ENCODE peak calls at places on chromosomes 7 and 10, in five cellular contexts. A is lung, U is dorsolateral prefrontal cortex, W is fibroblast of villous mesenchyme, H is neural crest cell. Q is an unnamed sample.

GRCh38 chr7:134613623-134614347 is 32.9 kb upstream of the BPGM start:
- DNase-seq in A (no peak), U (no peak), W (peak), H (no peak), Q (no peak)

GRCh38 chr7:80941206-80941758 is 22.4 kb upstream of the SEMA3C start:
- DNase-seq in A (no peak), U (no peak), W (peak), H (no peak), Q (no peak)

GRCh38 chr7:59986-60675 is 132.2 kb upstream of the FAM20C start:
- DNase-seq in A (no peak), U (peak), W (no peak), H (no peak), Q (no peak)

GRCh38 chr10:124298891-124299290 is 119.8 kb downstream of the OAT start:
- DNase-seq in A (no peak), U (no peak), W (no peak), H (no peak), Q (no peak)

GRCh38 chr7:49769285-49769857 is 4.1 kb upstream of the VWC2 start:
- DNase-seq in A (no peak), U (no peak), W (no peak), H (no peak), Q (no peak)

GRCh38 chr7:72444023-72444776 is 32.1 kb upstream of the CALN1 start:
- DNase-seq in A (no peak), U (no peak), W (no peak), H (no peak), Q (no peak)

GRCh38 chr10:125002044-125002422 is 60.1 kb downstream of the ZRANB1 start:
- DNase-seq in A (no peak), U (no peak), W (no peak), H (no peak), Q (no peak)

GRCh38 chr10:80203835-80204148 is 1.5 kb downstream of the ANXA11 start:
- DNase-seq in A (no peak), U (no peak), W (no peak), H (no peak), Q (no peak)

GRCh38 chr10:15609291-15609690 is 110.4 kb downstream of the ITGA8 start:
- DNase-seq in A (no peak), U (no peak), W (no peak), H (no peak), Q (no peak)

GRCh38 chr10:28533571-28534304 is 820 bp downstream of the WAC start:
- DNase-seq in A (peak), U (peak), W (peak), H (peak), Q (peak)

GRCh38 chr7:46129831-46130230 is 208.8 kb upstream of the IGFBP3 start:
- DNase-seq in A (no peak), U (no peak), W (peak), H (no peak), Q (no peak)

GRCh38 chr10:33781666-33782395 is 447.4 kb upstream of the NRP1 start:
- DNase-seq in A (no peak), U (no peak), W (no peak), H (no peak), Q (no peak)

GRCh38 chr10:73874267-73875138 is at the start of gene CAMK2G:
- DNase-seq in A (peak), U (peak), W (peak), H (peak), Q (peak)

GRCh38 chr7:90180649-90181048 is 26.4 kb downstream of the STEAP1 start:
- DNase-seq in A (no peak), U (no peak), W (no peak), H (no peak), Q (no peak)

GRCh38 chr10:62081322-62081945 is 179.9 kb downstream of the ARID5B start:
- DNase-seq in A (no peak), U (no peak), W (peak), H (no peak), Q (no peak)

GRCh38 chr7:112063974-112064373 is 142.2 kb downstream of the DOCK4 start:
- DNase-seq in A (no peak), U (no peak), W (no peak), H (no peak), Q (no peak)

GRCh38 chr7:4472739-4473138 is 209.4 kb upstream of the FOXK1 start:
- DNase-seq in A (no peak), U (no peak), W (no peak), H (peak), Q (no peak)

GRCh38 chr10:78830062-78830974 is 238.4 kb upstream of the ZMIZ1 start:
- DNase-seq in A (no peak), U (no peak), W (no peak), H (no peak), Q (no peak)

GRCh38 chr7:87413951-87414381 is 61.5 kb downstream of the ABCB4 start:
- DNase-seq in A (no peak), U (no peak), W (peak), H (no peak), Q (no peak)

GRCh38 chr10:55266797-55267196 is 465.8 kb upstream of the PCDH15 start:
- DNase-seq in A (no peak), U (no peak), W (no peak), H (no peak), Q (no peak)

GRCh38 chr7:2260820-2261219 is 18.8 kb downstream of the NUDT1 start:
- DNase-seq in A (peak), U (no peak), W (peak), H (no peak), Q (no peak)

GRCh38 chr7:139526578-139527544 is 3.4 kb downstream of the CLEC2L start:
- DNase-seq in A (no peak), U (no peak), W (peak), H (no peak), Q (no peak)

GRCh38 chr10:50453940-50454339 is 169.8 kb downstream of the SGMS1 start:
- DNase-seq in A (no peak), U (no peak), W (no peak), H (no peak), Q (no peak)

GRCh38 chr7:77649950-77650349 is 46.3 kb upstream of the RSBN1L start:
- DNase-seq in A (no peak), U (no peak), W (peak), H (no peak), Q (no peak)

GRCh38 chr7:82629583-82629982 is 186.0 kb upstream of the CACNA2D1 start:
- DNase-seq in A (no peak), U (no peak), W (peak), H (no peak), Q (no peak)

GRCh38 chr7:47651355-47652317 is 69.7 kb upstream of the TNS3 start:
- DNase-seq in A (no peak), U (no peak), W (peak), H (no peak), Q (no peak)

DNA sequence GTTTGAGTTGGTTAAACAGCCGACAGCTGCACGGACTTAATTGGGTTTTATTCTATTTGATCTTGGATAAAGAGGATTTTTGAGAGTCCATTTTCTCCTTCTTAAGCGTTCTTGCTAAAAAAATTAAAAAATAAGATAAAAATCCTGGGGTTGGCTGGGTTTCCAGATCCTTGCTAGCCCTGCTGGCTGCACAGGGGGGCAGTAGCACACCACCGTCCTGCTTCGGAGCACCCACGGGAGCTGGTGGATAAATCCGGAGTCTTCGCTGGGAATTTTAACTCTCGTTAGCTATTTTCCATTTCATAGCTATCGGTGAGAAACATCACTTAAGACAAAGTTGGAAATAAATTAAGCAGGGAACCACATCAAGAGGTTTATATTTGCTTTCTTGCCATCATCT is 792.1 kb downstream of the TYW1 start:
- DNase-seq in A (no peak), U (peak), W (peak), H (peak), Q (no peak)
- TF ChIP-seq CTCF in A (no peak), U (peak), W (peak), H (peak), Q (peak)

GRCh38 chr7:106037489-106038176 is 74.5 kb downstream of the SYPL1 start:
- DNase-seq in A (no peak), U (no peak), W (no peak), H (no peak), Q (no peak)

GRCh38 chr7:106038289-106038688 is 73.8 kb downstream of the SYPL1 start:
- DNase-seq in A (no peak), U (no peak), W (no peak), H (no peak), Q (no peak)

GRCh38 chr7:106041140-106041717 is 70.9 kb downstream of the SYPL1 start:
- DNase-seq in A (no peak), U (peak), W (peak), H (peak), Q (peak)

GRCh38 chr7:106038916-106039315 is 73.2 kb downstream of the SYPL1 start:
- DNase-seq in A (no peak), U (no peak), W (no peak), H (no peak), Q (no peak)

GRCh38 chr7:106039486-106040060 is 72.5 kb downstream of the SYPL1 start:
- DNase-seq in A (no peak), U (no peak), W (peak), H (no peak), Q (no peak)
- TF ChIP-seq CTCF in A (no peak), U (no peak), W (peak), H (no peak), Q (no peak)

GRCh38 chr7:38890597-38890996 is 18.4 kb downstream of the VPS41 start:
- DNase-seq in A (no peak), U (no peak), W (no peak), H (no peak), Q (no peak)

GRCh38 chr7:38893061-38893460 is 15.9 kb downstream of the VPS41 start:
- DNase-seq in A (no peak), U (no peak), W (no peak), H (no peak), Q (no peak)

GRCh38 chr7:38889079-38889478 is 19.9 kb downstream of the VPS41 start:
- DNase-seq in A (no peak), U (no peak), W (no peak), H (no peak), Q (no peak)

GRCh38 chr7:38886265-38886664 is 22.7 kb downstream of the VPS41 start:
- DNase-seq in A (no peak), U (no peak), W (no peak), H (no peak), Q (no peak)

DNA sequence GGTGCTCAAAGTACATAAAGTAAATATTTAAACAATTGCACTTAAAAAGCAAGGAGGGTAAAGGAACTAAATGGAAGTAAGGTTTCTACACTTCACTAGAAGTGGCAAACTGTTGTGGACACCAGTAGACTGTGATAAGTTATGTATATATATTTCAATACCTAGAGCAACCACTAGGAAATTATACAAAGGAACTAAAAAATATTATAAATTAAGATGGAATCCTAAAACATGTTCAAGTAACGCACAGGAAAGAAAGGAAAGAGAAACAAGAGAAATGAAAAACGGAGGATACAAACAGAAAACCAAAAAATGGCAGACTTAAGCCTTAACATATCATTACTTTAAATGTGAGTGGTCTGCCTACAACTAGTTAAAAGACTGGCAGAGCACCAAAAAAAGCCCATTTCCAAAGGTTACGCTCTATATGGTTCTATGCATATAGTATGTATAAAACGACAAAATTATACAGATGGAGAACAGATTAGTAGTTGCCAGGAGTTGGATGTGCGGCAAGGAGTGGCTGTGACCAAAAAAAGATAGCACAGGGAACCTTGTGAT is 19.0 kb downstream of the VPS41 start:
- DNase-seq in A (no peak), U (no peak), W (no peak), H (no peak), Q (no peak)
- TF ChIP-seq CTCF in A (no peak), U (no peak), W (peak), H (peak), Q (peak)

GRCh38 chr7:44666566-44666965 is 60.1 kb downstream of the OGDH start:
- DNase-seq in A (no peak), U (no peak), W (no peak), H (no peak), Q (no peak)
- TF ChIP-seq CTCF in A (no peak), U (no peak), W (no peak), H (no peak), Q (no peak)

GRCh38 chr10:59709472-59710125 is at the start of gene SLC16A9:
- DNase-seq in A (peak), U (peak), W (peak), H (peak), Q (peak)
- TF ChIP-seq CTCF in A (no peak), U (peak), W (peak), H (peak), Q (peak)

DNA sequence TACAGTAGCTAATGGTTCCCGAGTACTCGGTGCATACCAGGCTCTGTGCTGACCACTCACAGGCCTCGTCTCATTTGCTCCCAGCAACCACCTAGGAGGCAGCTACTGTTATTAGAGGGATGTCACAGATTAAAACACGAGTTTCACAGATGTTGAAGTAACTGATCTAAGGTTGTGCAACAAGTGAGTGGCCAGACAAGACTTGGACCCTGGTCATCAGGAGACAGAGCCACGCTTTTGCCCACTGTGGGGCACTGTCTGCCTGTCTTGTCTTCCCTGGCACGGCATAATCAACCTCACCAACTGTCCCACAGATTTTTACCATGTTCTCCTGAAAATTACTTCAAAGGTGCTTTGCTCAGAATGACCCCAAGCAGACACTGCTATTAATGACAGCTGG is 111.6 kb upstream of the HABP2 start:
- DNase-seq in A (no peak), U (no peak), W (no peak), H (no peak), Q (no peak)
- TF ChIP-seq CTCF in A (no peak), U (no peak), W (no peak), H (no peak), Q (no peak)

GRCh38 chr7:127592550-127592949 is 986 bp upstream of the FSCN3 start:
- DNase-seq in A (no peak), U (no peak), W (no peak), H (no peak), Q (no peak)

GRCh38 chr7:127600885-127601284 is 7.3 kb downstream of the FSCN3 start:
- DNase-seq in A (no peak), U (no peak), W (no peak), H (no peak), Q (no peak)

GRCh38 chr7:127594490-127594889 is 954 bp downstream of the FSCN3 start:
- DNase-seq in A (no peak), U (no peak), W (no peak), H (no peak), Q (no peak)

GRCh38 chr7:127598318-127598717 is 4.8 kb downstream of the FSCN3 start:
- DNase-seq in A (no peak), U (no peak), W (no peak), H (no peak), Q (no peak)
- TF ChIP-seq CTCF in A (no peak), U (no peak), W (peak), H (peak), Q (peak)

Q was measured in progenitor cell of endocrine pancreas.